ENCODE peak calls at places on chromosome 3, in five cellular contexts. T is sigmoid colon, Z is astrocyte, E is body of pancreas, P is prostate gland. N is an unnamed sample.
A peak's percentile ranks its signal among the peaks of the same experiment; 100 is the strongest.

GRCh38 chr3:194824676-194825075 is 139.0 kb downstream of the FAM43A start:
- DNase-seq in P (no peak), T (no peak), E (no peak), Z (peak; percentile 83), N (no peak)

GRCh38 chr3:152400912-152401311 is 132.2 kb downstream of the MBNL1 start:
- DNase-seq in Z (peak; percentile 85), T (no peak), P (no peak), E (no peak), N (peak; percentile 59)

GRCh38 chr3:197103766-197104165 is 74.1 kb upstream of the MELTF start:
- DNase-seq in E (no peak), P (no peak), Z (peak; percentile 52), T (no peak), N (peak; percentile 20)

GRCh38 chr3:123584284-123584987 is 417 bp downstream of the HACD2 start:
- DNase-seq in T (peak; percentile 83), P (peak; percentile 66), Z (no peak), E (peak; percentile 78), N (no peak)

GRCh38 chr3:123324880-123325765 is 123.4 kb downstream of the SEC22A start:
- DNase-seq in E (no peak), Z (no peak), T (no peak), P (no peak), N (no peak)

GRCh38 chr3:100561459-100562158 is 47.8 kb upstream of the ADGRG7 start:
- DNase-seq in P (no peak), E (no peak), T (no peak), Z (peak; percentile 76), N (peak; percentile 32)

GRCh38 chr3:48678566-48679380 is 6.9 kb downstream of the NCKIPSD start:
- DNase-seq in T (no peak), E (no peak), Z (no peak), P (no peak), N (no peak)

GRCh38 chr3:116306720-116307119 is 138.6 kb downstream of the LSAMP start:
- DNase-seq in Z (no peak), T (no peak), E (no peak), P (no peak), N (no peak)

GRCh38 chr3:161310649-161311423 is 60.5 kb downstream of the SPTSSB start:
- DNase-seq in E (no peak), P (no peak), Z (no peak), T (no peak), N (no peak)

GRCh38 chr3:54660599-54661210 is 267.2 kb downstream of the LRTM1 start:
- DNase-seq in T (peak; percentile 87), P (no peak), E (peak; percentile 15), Z (no peak), N (no peak)

GRCh38 chr3:121072128-121072527 is 164.1 kb downstream of the STXBP5L start:
- DNase-seq in Z (no peak), E (no peak), P (no peak), T (no peak), N (no peak)

GRCh38 chr3:183619624-183620274 is 15.7 kb upstream of the KLHL24 start:
- DNase-seq in Z (no peak), E (no peak), T (no peak), P (no peak), N (no peak)

GRCh38 chr3:29978036-29978435 is 628.4 kb upstream of the TGFBR2 start:
- DNase-seq in P (no peak), T (no peak), Z (peak; percentile 16), E (no peak), N (no peak)

GRCh38 chr3:48416091-48416505 is 13.8 kb downstream of the PLXNB1 start:
- DNase-seq in E (no peak), P (no peak), Z (no peak), T (no peak), N (no peak)

GRCh38 chr3:20353286-20353685 is 167.3 kb upstream of the SGO1 start:
- DNase-seq in T (no peak), E (no peak), P (no peak), Z (no peak), N (no peak)

GRCh38 chr3:129399895-129400357 is 28.5 kb downstream of the EFCAB12 start:
- DNase-seq in T (no peak), E (no peak), P (no peak), Z (peak; percentile 14), N (no peak)

GRCh38 chr3:59818033-59818936 is 768.5 kb upstream of the CFAP20DC start:
- DNase-seq in P (peak; percentile 74), E (peak; percentile 65), T (peak; percentile 91), Z (peak; percentile 98), N (peak; percentile 88)

GRCh38 chr3:193711964-193712598 is 119.1 kb downstream of the OPA1 start:
- DNase-seq in P (peak; percentile 67), E (peak; percentile 45), T (no peak), Z (no peak), N (no peak)
- H3K27ac ChIP-seq in P (peak overlapping the region; percentile 72), E (no peak overlapping the region), T (no peak overlapping the region), Z (no peak overlapping the region), N (no peak overlapping the region)

DNA sequence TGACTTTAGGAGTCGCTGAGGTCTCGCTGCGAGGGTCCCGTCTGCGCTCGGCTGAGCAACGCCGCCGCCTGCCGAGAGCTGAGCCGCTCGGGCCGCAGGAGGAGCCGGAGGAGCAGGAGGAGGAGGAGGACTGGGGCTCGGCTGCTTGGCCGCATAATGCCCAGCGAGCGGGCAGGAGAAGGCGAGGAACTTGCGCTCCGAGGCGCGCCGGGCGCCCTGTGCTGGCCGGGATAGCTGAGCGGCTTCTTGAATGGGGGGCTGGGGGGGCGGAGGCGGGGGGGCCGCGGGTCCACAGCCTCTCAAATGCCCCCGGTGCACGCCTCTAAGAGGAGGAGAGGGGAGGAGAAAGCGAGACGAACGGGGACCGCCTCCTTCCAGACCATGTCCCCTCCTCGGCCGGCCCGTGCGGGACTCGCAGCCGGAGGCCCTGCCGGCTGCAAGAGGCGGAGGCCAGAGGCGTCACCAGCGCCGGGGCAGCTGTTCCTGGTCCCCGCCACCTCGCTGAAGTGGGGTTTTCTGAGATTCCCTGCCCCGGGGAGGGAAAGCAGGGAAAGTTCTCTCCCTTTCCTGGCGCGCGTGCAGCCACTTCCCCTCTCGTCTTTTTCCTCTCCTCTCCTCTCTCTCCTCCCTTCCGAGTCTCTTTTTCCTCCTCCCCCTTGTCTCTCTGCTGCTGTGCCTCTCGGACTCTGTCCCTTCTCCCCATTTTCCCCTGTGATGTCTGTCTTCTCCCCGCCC is at the start of gene ADAMTS9:
- DNase-seq in Z (peak; percentile 56), E (peak; percentile 60), P (peak; percentile 86), T (peak; percentile 91), N (no peak)
- H3K27ac ChIP-seq in Z (peak within 1 kb of the TSS; percentile 80), E (peak within 1 kb of the TSS; percentile 89), P (peak within 1 kb of the TSS; percentile 94), T (peak within 1 kb of the TSS; percentile 98), N (no peak within 1 kb of the TSS)

GRCh38 chr3:190076601-190077444 is 43.9 kb downstream of the P3H2 start:
- DNase-seq in Z (peak; percentile 99), T (no peak), E (peak; percentile 16), P (peak; percentile 11), N (peak; percentile 92)
- H3K27ac ChIP-seq in Z (peak overlapping the region; percentile 99), T (peak overlapping the region; percentile 76), E (peak overlapping the region; percentile 58), P (peak overlapping the region; percentile 17), N (peak overlapping the region; percentile 88)

DNA sequence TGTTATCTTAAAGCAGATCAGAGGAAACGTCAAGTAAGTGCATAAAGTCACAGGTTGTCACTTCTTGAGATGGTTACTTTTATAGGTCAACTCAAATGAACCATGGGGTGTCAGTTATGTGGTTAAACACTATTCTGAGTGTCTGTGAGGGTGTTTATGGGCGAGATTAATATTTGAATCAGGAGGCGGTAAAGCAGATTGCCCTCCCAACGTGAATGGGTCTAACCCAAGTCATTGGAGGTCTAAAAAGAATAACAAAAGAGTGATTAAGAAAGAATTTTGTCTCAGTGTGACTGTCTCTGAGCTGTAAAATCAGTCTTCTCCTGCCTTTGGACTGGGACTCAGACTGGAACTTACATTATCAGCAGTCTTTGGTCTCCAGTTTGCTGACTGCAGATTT is 977.5 kb downstream of the NAALADL2 start:
- DNase-seq in Z (no peak), P (no peak), T (no peak), E (no peak), N (no peak)
- H3K27ac ChIP-seq in Z (no peak overlapping the region), P (no peak overlapping the region), T (no peak overlapping the region), E (no peak overlapping the region), N (no peak overlapping the region)

GRCh38 chr3:164451083-164451910 is 627.0 kb downstream of the SI start:
- DNase-seq in T (peak; percentile 73), P (no peak), E (no peak), Z (no peak), N (no peak)
- H3K27ac ChIP-seq in T (peak overlapping the region; percentile 69), P (no peak overlapping the region), E (no peak overlapping the region), Z (no peak overlapping the region), N (no peak overlapping the region)

DNA sequence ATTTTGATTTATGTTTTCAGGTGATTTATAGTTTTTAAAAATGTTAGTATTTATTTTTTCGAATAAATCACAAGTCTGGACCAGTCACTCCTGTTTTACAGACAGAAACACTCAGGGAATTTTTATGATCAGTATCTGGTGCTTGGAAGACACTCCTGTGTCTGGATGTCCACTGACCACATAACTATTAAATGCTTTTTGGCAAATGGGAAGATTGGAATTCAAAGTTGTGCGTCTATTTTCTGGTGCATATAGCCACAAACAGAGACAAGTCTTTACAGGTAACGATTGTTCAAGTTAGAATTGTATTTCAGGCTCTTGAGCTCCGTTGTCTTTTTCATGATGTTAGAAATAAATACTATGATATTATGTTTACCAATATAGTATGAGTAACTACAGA is 12.2 kb downstream of the CP start:
- DNase-seq in E (no peak), T (no peak), P (no peak), Z (no peak), N (no peak)
- H3K27ac ChIP-seq in E (no peak overlapping the region), T (no peak overlapping the region), P (no peak overlapping the region), Z (no peak overlapping the region), N (no peak overlapping the region)

GRCh38 chr3:64289622-64290021 is 64.4 kb upstream of the PRICKLE2 start:
- DNase-seq in E (no peak), P (no peak), Z (no peak), T (no peak), N (no peak)

GRCh38 chr3:64290161-64290560 is 64.9 kb upstream of the PRICKLE2 start:
- DNase-seq in E (no peak), P (no peak), T (no peak), Z (no peak), N (no peak)

GRCh38 chr3:64290864-64291263 is 65.6 kb upstream of the PRICKLE2 start:
- DNase-seq in Z (no peak), P (no peak), E (no peak), T (no peak), N (no peak)

GRCh38 chr3:64291956-64292355 is 66.7 kb upstream of the PRICKLE2 start:
- DNase-seq in P (no peak), E (no peak), Z (peak; percentile 71), T (peak; percentile 70), N (no peak)

DNA sequence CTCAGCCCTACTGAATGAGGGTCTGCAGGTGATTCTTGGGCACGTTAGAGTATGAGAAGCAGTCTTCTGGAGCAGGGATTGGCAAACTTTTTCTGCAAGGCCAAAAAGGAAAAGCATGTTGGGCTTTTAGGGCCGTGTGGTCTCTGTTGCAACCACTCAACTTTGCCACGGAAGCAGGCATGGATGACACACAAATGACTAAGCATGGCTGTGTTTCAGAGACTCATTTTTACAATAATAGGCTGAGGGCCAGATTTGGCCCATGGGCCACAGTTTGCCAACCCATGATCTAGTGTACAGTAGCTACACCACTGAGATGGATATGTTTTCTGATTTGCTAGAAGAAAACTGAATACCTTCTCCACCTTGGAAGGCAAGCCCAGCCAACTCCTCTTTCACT is 66.1 kb upstream of the PRICKLE2 start:
- DNase-seq in Z (peak; percentile 86), P (no peak), T (peak; percentile 83), E (peak; percentile 15), N (peak; percentile 54)
- H3K27ac ChIP-seq in Z (peak overlapping the region; percentile 31), P (no peak overlapping the region), T (peak overlapping the region; percentile 50), E (no peak overlapping the region), N (peak overlapping the region; percentile 68)